ENCODE peak calls at places on chromosomes 12 and 14, in four cellular contexts. Q, B, T and N are unnamed samples.
A peak's percentile ranks its signal among the peaks of the same experiment; 100 is the strongest.

GRCh38 chr12:81224626-81225025 is 146.7 kb downstream of the ACSS3 start:
- DNase-seq in Q (no peak), T (no peak), B (no peak), N (no peak)

GRCh38 chr14:100902295-100902694 is 1.2 kb downstream of the RTL1 start:
- DNase-seq in T (peak; percentile 39), Q (peak; percentile 52), B (peak; percentile 7), N (no peak)

GRCh38 chr12:12626471-12626870 is 14.8 kb downstream of the CREBL2 start:
- DNase-seq in T (no peak), Q (no peak), B (no peak), N (no peak)

GRCh38 chr12:27252934-27253333 is 8.8 kb downstream of the STK38L start:
- DNase-seq in Q (no peak), T (no peak), B (no peak), N (no peak)

GRCh38 chr14:34301107-34301734 is 160.8 kb downstream of the SPTSSA start:
- DNase-seq in B (peak; percentile 28), T (peak; percentile 31), Q (peak; percentile 54), N (no peak)

GRCh38 chr14:102464006-102464405 is 45.6 kb downstream of the ANKRD9 start:
- DNase-seq in B (no peak), T (no peak), Q (no peak), N (no peak)

GRCh38 chr12:132422057-132423043 is 67.6 kb upstream of the FBRSL1 start:
- DNase-seq in Q (no peak), B (no peak), T (no peak), N (no peak)

GRCh38 chr14:73223049-73223448 is 14.3 kb upstream of the PAPLN start:
- DNase-seq in B (no peak), T (no peak), Q (no peak), N (no peak)

GRCh38 chr12:12770262-12770661 is 15.2 kb upstream of the APOLD1 start:
- DNase-seq in T (no peak), B (no peak), Q (no peak), N (no peak)

GRCh38 chr12:132167610-132168310 is 23.5 kb downstream of the NOC4L start:
- DNase-seq in Q (no peak), B (no peak), T (no peak), N (no peak)

DNA sequence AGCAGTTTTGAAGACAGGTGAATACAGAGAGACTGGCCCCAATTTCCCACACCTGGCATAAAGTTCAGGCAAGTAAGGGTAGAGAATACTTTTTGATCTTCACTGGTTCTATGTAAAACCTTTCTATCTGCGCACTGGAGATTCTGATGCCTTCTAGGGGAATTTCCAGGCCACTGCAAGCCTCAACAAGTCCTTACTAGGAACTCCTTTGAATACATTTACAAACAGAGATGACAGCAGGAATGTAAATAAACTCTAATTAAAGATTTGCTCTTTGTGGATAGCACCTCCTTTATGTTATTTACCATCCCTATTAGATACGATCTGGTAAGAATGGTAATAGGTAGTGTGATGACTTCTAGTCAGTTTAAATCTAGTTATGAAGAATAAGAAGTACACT is 69.2 kb downstream of the NTN4 start:
- DNase-seq in T (no peak), B (no peak), Q (no peak), N (no peak)
- TF ChIP-seq SIN3A in T (no peak), B (no peak), Q (no peak), N (no peak)

GRCh38 chr14:95513261-95513660 is 3.2 kb downstream of the SYNE3 start:
- DNase-seq in B (no peak), Q (no peak), T (no peak), N (no peak)
- TF ChIP-seq TCF7L2 in B (no peak), Q (no peak), T (no peak), N (no peak)

DNA sequence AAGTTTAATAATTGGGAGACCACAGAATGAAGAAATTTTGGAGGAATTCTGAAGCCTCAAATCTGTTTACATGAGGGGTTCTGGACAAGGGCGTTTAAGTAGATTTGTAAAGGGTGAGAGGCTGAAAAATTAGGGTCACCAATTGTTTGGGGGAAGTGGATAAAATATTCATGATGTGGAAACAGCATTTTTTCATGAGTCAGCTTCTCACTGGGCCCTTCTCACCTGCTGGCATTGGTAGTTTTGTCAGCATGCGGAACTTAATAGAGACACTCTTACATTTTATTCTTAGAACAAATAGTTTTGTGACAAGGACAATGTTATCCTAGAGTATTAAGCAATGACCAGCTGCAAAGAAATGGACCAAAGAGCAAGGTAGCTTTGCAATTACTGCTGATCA is 634.4 kb downstream of the LRFN5 start:
- DNase-seq in T (no peak), Q (no peak), B (no peak), N (no peak)
- TF ChIP-seq SIN3A in T (no peak), Q (no peak), B (no peak), N (no peak)

GRCh38 chr14:49849213-49849847 is 3.3 kb downstream of the NEMF start:
- DNase-seq in Q (no peak), T (no peak), B (no peak), N (no peak)
- TF ChIP-seq TCF7L2 in Q (no peak), T (no peak), B (no peak), N (no peak)

GRCh38 chr12:122908915-122909314 is 13.0 kb upstream of the VPS37B start:
- DNase-seq in T (no peak), Q (no peak), B (no peak), N (no peak)
- TF ChIP-seq SIN3A in T (no peak), Q (no peak), B (no peak), N (no peak)

DNA sequence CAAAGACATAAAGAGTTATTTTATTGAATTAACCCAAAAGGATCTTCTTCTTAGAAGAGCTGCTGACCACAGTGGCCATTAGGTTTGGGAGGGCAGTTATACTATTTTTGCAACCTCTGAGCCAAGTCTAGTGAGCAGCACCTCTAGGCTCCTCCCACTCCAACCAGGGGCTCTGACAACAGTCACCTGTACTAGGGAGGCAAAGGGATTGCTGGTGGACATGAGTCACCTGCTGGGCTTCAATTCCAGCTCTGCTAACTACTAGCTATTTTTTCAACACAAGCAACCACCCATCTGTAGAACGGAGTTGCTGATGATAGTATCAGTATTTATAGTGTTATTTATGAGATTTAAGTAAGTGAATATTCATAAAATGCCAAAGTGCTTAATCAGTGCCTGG is 166.0 kb downstream of the KLHL28 start:
- DNase-seq in B (no peak), T (no peak), Q (no peak), N (no peak)
- TF ChIP-seq TCF7L2 in B (no peak), T (no peak), Q (no peak), N (no peak)

DNA sequence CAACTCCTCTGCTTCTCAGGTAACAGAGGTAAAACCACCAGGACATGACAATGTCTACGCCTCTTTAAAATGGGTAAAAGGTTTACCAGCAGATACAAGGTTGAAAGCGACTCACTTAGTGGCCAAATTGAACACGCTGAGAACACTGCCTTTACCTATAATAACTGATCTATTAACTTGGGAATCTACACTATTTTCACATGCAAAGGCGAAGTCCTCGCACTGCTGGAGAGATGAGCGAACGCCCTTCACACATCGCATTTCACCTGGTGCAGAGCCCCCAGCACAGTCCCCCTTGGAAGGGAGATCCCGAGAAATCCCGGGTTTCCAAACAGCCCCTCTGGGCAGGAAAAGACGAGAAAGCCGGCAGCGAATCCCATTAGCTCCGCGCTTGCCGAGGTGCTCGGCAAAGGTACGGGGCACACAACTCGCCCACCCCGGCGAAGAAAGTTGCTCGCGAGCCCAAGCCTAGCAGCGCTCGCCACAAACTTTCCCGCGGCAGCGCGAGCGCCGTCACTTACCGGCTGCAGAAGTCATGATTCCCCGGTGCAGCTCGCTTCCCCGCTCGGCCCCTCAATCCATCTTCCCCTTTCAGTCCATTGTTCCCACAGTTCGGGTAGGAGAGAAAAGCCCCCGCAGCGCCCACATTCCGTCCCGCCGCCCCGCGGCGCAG is 427 bp downstream of the FGD6 start:
- DNase-seq in T (no peak), B (no peak), Q (peak; percentile 27), N (no peak)
- TF ChIP-seq SIN3A in T (no peak), B (no peak), Q (peak; percentile 30), N (no peak)